ENCODE peak calls at places on chromosome 16, in ten cellular contexts. E, W, L, Y, J, N, V, D, B and O are unnamed samples.

GRCh38 chr16:47143329-47143676 is 442 bp downstream of the NETO2 start:
- DNase-seq in E (peak; percentile 89), W (no peak), L (peak; percentile 84), Y (peak; percentile 74), J (peak; percentile 47), N (no peak), V (no peak), D (no peak), B (peak; percentile 56), O (no peak)

GRCh38 chr16:30054959-30055553 is 10.5 kb upstream of the ALDOA start:
- DNase-seq in E (peak; percentile 79), W (no peak), L (no peak), Y (no peak), J (no peak), N (no peak), V (no peak), D (no peak), B (peak; percentile 95), O (no peak)

GRCh38 chr16:54430491-54431030 is 144.0 kb upstream of the IRX3 start:
- DNase-seq in E (peak; percentile 87), W (no peak), L (no peak), Y (peak; percentile 49), J (no peak), N (peak; percentile 84), V (no peak), D (no peak), B (no peak), O (peak; percentile 64)

GRCh38 chr16:17397499-17397891 is 73.3 kb downstream of the XYLT1 start:
- DNase-seq in E (no peak), W (peak; percentile 31), L (no peak), Y (peak; percentile 46), J (no peak), N (no peak), V (no peak), D (no peak), B (peak; percentile 84), O (no peak)

GRCh38 chr16:63976345-63976744 is 1145.5 kb downstream of the CDH11 start:
- DNase-seq in E (no peak), W (no peak), L (no peak), Y (no peak), J (no peak), N (no peak), V (no peak), D (no peak), B (no peak), O (no peak)

GRCh38 chr16:68416057-68417046 is 32.0 kb downstream of the SMPD3 start:
- DNase-seq in E (no peak), W (no peak), L (no peak), Y (no peak), J (no peak), N (no peak), V (no peak), D (no peak), B (peak; percentile 79), O (no peak)

GRCh38 chr16:50501986-50502615 is 46.1 kb upstream of the NKD1 start:
- DNase-seq in E (no peak), W (no peak), L (peak; percentile 36), Y (no peak), J (no peak), N (no peak), V (peak; percentile 20), D (no peak), B (no peak), O (no peak)

GRCh38 chr16:81266680-81267095 is 28.2 kb downstream of the BCO1 start:
- DNase-seq in E (no peak), W (no peak), L (no peak), Y (no peak), J (no peak), N (no peak), V (no peak), D (no peak), B (no peak), O (no peak)

GRCh38 chr16:63061319-63061718 is 1025.1 kb upstream of the CDH8 start:
- DNase-seq in E (no peak), W (no peak), L (no peak), Y (no peak), J (no peak), N (no peak), V (no peak), D (no peak), B (no peak), O (no peak)

GRCh38 chr16:30619207-30619606 is 9.0 kb upstream of the ZNF689 start:
- DNase-seq in E (no peak), W (no peak), L (no peak), Y (peak; percentile 15), J (no peak), N (no peak), V (no peak), D (no peak), B (no peak), O (peak; percentile 59)

GRCh38 chr16:65751622-65752598 is 614.6 kb upstream of the CDH5 start:
- DNase-seq in E (no peak), W (no peak), L (no peak), Y (peak; percentile 33), J (no peak), N (no peak), V (no peak), D (no peak), B (no peak), O (no peak)

GRCh38 chr16:85553436-85554113 is 59.5 kb upstream of the GSE1 start:
- DNase-seq in E (no peak), W (no peak), L (no peak), Y (peak; percentile 54), J (peak; percentile 79), N (no peak), V (no peak), D (no peak), B (peak; percentile 74), O (no peak)
- TF ChIP-seq CTCF in E (peak; percentile 49), W (no peak), L (peak; percentile 38), Y (no peak), J (peak; percentile 15), N (no peak), V (no peak), D (no peak), B (peak; percentile 14), O (no peak)

GRCh38 chr16:66751992-66752322 is 548 bp upstream of the DYNC1LI2 start:
- DNase-seq in E (no peak), W (no peak), L (no peak), Y (no peak), J (no peak), N (no peak), V (no peak), D (no peak), B (no peak), O (no peak)
- TF ChIP-seq CTCF in E (no peak), W (no peak), L (peak; percentile 5), Y (no peak), J (no peak), N (no peak), V (no peak), D (peak; percentile 3), B (peak; percentile 3), O (no peak)

DNA sequence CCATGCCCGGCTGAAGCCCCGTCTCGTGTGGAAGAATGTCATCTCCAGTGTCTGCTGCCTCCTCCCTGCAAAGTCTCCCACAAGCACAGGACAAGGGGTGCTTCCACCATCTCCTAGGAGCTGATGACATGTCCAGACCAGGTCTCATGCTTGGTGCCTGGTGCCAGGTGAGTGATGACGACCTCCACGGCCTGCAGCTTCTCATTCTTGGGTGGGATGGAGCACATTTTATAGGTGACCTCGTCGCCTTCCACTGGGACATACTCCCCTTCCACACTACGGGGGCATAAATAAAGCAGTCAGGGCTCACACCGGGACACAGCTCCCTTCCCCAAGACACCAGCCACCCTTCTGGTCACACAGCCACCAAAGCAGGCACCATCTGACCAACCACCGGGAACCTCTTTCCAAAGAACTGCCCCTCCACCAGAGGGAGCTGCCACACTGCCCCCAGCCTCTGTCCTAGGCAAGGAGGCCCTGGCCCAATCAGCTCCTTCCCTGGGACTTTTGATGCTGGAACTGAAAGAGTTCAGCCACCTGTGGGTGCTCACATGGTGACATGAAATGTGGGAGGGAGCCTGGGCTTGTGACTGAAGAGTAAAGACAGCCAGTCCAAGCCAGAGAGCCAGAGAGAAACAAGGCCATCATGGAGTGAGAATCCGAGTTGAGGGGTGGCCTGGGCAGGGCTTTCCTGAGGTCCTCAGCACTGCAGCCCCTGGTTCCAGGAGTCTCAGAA is 13.6 kb downstream of the CARHSP1 start:
- DNase-seq in E (no peak), W (no peak), L (no peak), Y (no peak), J (no peak), N (no peak), V (peak; percentile 55), D (no peak), B (no peak), O (no peak)
- TF ChIP-seq CTCF in E (no peak), W (no peak), L (peak; percentile 36), Y (peak; percentile 6), J (no peak), N (peak; percentile 25), V (no peak), D (no peak), B (no peak), O (peak; percentile 20)

GRCh38 chr16:84042879-84043485 is 387 bp upstream of the SLC38A8 start:
- DNase-seq in E (peak; percentile 28), W (no peak), L (no peak), Y (no peak), J (no peak), N (no peak), V (no peak), D (no peak), B (no peak), O (no peak)

GRCh38 chr16:84045001-84045817 is 2.6 kb upstream of the SLC38A8 start:
- DNase-seq in E (peak; percentile 95), W (no peak), L (no peak), Y (no peak), J (no peak), N (no peak), V (no peak), D (no peak), B (no peak), O (no peak)

GRCh38 chr16:84042308-84042878 is at the start of gene SLC38A8:
- DNase-seq in E (no peak), W (no peak), L (no peak), Y (no peak), J (no peak), N (no peak), V (no peak), D (no peak), B (no peak), O (no peak)

GRCh38 chr16:84043486-84044107 is 1.0 kb upstream of the SLC38A8 start:
- DNase-seq in E (peak; percentile 70), W (no peak), L (no peak), Y (no peak), J (no peak), N (no peak), V (no peak), D (no peak), B (no peak), O (no peak)

DNA sequence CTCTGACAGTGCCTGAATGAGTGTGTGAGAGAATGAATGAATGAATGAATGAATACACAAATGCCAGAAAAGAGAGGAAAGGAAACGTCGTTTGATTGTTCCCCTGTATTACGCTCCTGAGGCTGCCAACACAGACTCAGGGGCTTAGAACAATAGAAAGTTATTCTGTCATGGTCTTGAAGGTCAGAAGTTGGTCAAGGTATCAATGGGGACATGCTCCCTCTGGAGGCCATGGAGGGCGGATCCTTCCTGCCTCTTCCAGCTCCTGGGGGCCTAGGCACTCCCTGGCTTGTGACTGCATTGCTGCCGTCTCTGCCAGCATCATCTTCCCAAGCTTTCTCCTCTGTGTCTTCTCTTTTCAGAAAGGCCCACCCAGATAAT is 1.5 kb upstream of the SLC38A8 start:
- DNase-seq in E (peak; percentile 52), W (no peak), L (no peak), Y (peak; percentile 40), J (no peak), N (no peak), V (no peak), D (no peak), B (no peak), O (no peak)
- TF ChIP-seq CTCF in E (peak; percentile 46), W (no peak), L (peak; percentile 64), Y (peak; percentile 46), J (peak; percentile 18), N (peak; percentile 52), V (no peak), D (no peak), B (no peak), O (peak; percentile 50)